ENCODE peak calls at places on chromosome 5, in seven cellular contexts. One of them, this sample, is unnamed.

GRCh38 chr5:36878421-36879088 is 2.0 kb downstream of the NIPBL start:
- DNase-seq in H1: no peak
- DNase-seq in IMR-90: peak
- DNase-seq in mesenchymal stem cell: peak
- DNase-seq in neuronal stem cell: peak
- DNase-seq in trophoblast cell: peak
- DNase-seq in H9: peak
- DNase-seq in this sample: peak

GRCh38 chr5:75707911-75708509 is 9.2 kb downstream of the POC5 start:
- DNase-seq in H9: no peak
- DNase-seq in neuronal stem cell: no peak
- DNase-seq in H1: no peak
- DNase-seq in trophoblast cell: no peak
- DNase-seq in mesenchymal stem cell: no peak
- DNase-seq in IMR-90: peak
- DNase-seq in this sample: no peak

GRCh38 chr5:2269656-2270055 is 386.9 kb upstream of the IRX4 start:
- DNase-seq in H9: no peak
- DNase-seq in trophoblast cell: no peak
- DNase-seq in H1: no peak
- DNase-seq in IMR-90: no peak
- DNase-seq in neuronal stem cell: no peak
- DNase-seq in mesenchymal stem cell: no peak
- DNase-seq in this sample: no peak

GRCh38 chr5:9624196-9624947 is 5.8 kb downstream of the TAS2R1 start:
- DNase-seq in mesenchymal stem cell: peak
- DNase-seq in H9: no peak
- DNase-seq in trophoblast cell: no peak
- DNase-seq in H1: no peak
- DNase-seq in IMR-90: peak
- DNase-seq in neuronal stem cell: no peak
- DNase-seq in this sample: peak

GRCh38 chr5:132481243-132482211 is 9.0 kb downstream of the IRF1 start:
- DNase-seq in IMR-90: no peak
- DNase-seq in neuronal stem cell: no peak
- DNase-seq in H9: no peak
- DNase-seq in H1: no peak
- DNase-seq in trophoblast cell: peak
- DNase-seq in mesenchymal stem cell: no peak
- DNase-seq in this sample: no peak

GRCh38 chr5:172454355-172455086 is at the start of gene SH3PXD2B:
- DNase-seq in H1: no peak
- DNase-seq in H9: peak
- DNase-seq in IMR-90: no peak
- DNase-seq in neuronal stem cell: peak
- DNase-seq in mesenchymal stem cell: peak
- DNase-seq in trophoblast cell: peak
- DNase-seq in this sample: peak

GRCh38 chr5:160089549-160089948 is 29.7 kb downstream of the PWWP2A start:
- DNase-seq in mesenchymal stem cell: no peak
- DNase-seq in trophoblast cell: no peak
- DNase-seq in H9: no peak
- DNase-seq in neuronal stem cell: no peak
- DNase-seq in H1: no peak
- DNase-seq in IMR-90: no peak
- DNase-seq in this sample: no peak

GRCh38 chr5:131096774-131097695 is 68.0 kb downstream of the HINT1 start:
- DNase-seq in mesenchymal stem cell: no peak
- DNase-seq in IMR-90: no peak
- DNase-seq in H1: no peak
- DNase-seq in neuronal stem cell: no peak
- DNase-seq in H9: no peak
- DNase-seq in trophoblast cell: no peak
- DNase-seq in this sample: no peak

GRCh38 chr5:130158036-130158435 is 253.8 kb downstream of the CHSY3 start:
- DNase-seq in mesenchymal stem cell: no peak
- DNase-seq in IMR-90: no peak
- DNase-seq in H1: no peak
- DNase-seq in H9: no peak
- DNase-seq in trophoblast cell: peak
- DNase-seq in neuronal stem cell: no peak
- DNase-seq in this sample: no peak

GRCh38 chr5:78961743-78962142 is 23.4 kb downstream of the ARSB start:
- DNase-seq in H9: no peak
- DNase-seq in neuronal stem cell: no peak
- DNase-seq in H1: no peak
- DNase-seq in mesenchymal stem cell: no peak
- DNase-seq in trophoblast cell: no peak
- DNase-seq in IMR-90: peak
- DNase-seq in this sample: no peak

GRCh38 chr5:105413406-105413990 is 1850.9 kb upstream of the NUDT12 start:
- DNase-seq in trophoblast cell: peak
- DNase-seq in IMR-90: no peak
- DNase-seq in H1: no peak
- DNase-seq in H9: no peak
- DNase-seq in neuronal stem cell: no peak
- DNase-seq in mesenchymal stem cell: no peak
- DNase-seq in this sample: no peak

GRCh38 chr5:54589786-54590185 is 72.2 kb downstream of the SNX18 start:
- DNase-seq in H9: no peak
- DNase-seq in H1: no peak
- DNase-seq in IMR-90: no peak
- DNase-seq in mesenchymal stem cell: no peak
- DNase-seq in trophoblast cell: peak
- DNase-seq in neuronal stem cell: no peak
- DNase-seq in this sample: peak

GRCh38 chr5:16180789-16181082 is 1.1 kb upstream of the MARCHF11 start:
- DNase-seq in mesenchymal stem cell: no peak
- DNase-seq in H1: no peak
- DNase-seq in neuronal stem cell: no peak
- DNase-seq in IMR-90: no peak
- DNase-seq in H9: no peak
- DNase-seq in trophoblast cell: no peak
- DNase-seq in this sample: no peak

GRCh38 chr5:71811779-71812178 is 92.7 kb downstream of the CARTPT start:
- DNase-seq in H9: no peak
- DNase-seq in mesenchymal stem cell: no peak
- DNase-seq in trophoblast cell: no peak
- DNase-seq in H1: no peak
- DNase-seq in neuronal stem cell: no peak
- DNase-seq in IMR-90: no peak
- DNase-seq in this sample: no peak

GRCh38 chr5:173327084-173327947 is 898 bp downstream of the STC2 start:
- DNase-seq in H9: no peak
- DNase-seq in H1: no peak
- DNase-seq in mesenchymal stem cell: peak
- DNase-seq in neuronal stem cell: peak
- DNase-seq in trophoblast cell: peak
- DNase-seq in IMR-90: peak
- DNase-seq in this sample: peak

GRCh38 chr5:10352404-10353240 is 873 bp upstream of the MARCHF6 start:
- DNase-seq in mesenchymal stem cell: peak
- DNase-seq in trophoblast cell: no peak
- DNase-seq in IMR-90: peak
- DNase-seq in H9: no peak
- DNase-seq in neuronal stem cell: no peak
- DNase-seq in H1: no peak
- DNase-seq in this sample: peak

GRCh38 chr5:155332618-155333017 is 319.1 kb downstream of the KIF4B start:
- DNase-seq in neuronal stem cell: no peak
- DNase-seq in IMR-90: no peak
- DNase-seq in mesenchymal stem cell: no peak
- DNase-seq in H1: no peak
- DNase-seq in trophoblast cell: no peak
- DNase-seq in H9: no peak
- DNase-seq in this sample: no peak

GRCh38 chr5:151298063-151298462 is 5.5 kb downstream of the SLC36A3 start:
- DNase-seq in IMR-90: peak
- DNase-seq in trophoblast cell: no peak
- DNase-seq in H1: no peak
- DNase-seq in neuronal stem cell: no peak
- DNase-seq in mesenchymal stem cell: peak
- DNase-seq in H9: peak
- DNase-seq in this sample: peak

GRCh38 chr5:14399054-14399657 is 182.4 kb upstream of the OTULINL start:
- DNase-seq in H1: no peak
- DNase-seq in H9: no peak
- DNase-seq in trophoblast cell: no peak
- DNase-seq in IMR-90: peak
- DNase-seq in neuronal stem cell: no peak
- DNase-seq in mesenchymal stem cell: peak
- DNase-seq in this sample: peak

GRCh38 chr5:95969646-95970358 is 8.2 kb upstream of the ELL2 start:
- DNase-seq in H9: no peak
- DNase-seq in mesenchymal stem cell: peak
- DNase-seq in trophoblast cell: no peak
- DNase-seq in neuronal stem cell: no peak
- DNase-seq in H1: no peak
- DNase-seq in IMR-90: peak
- DNase-seq in this sample: no peak

GRCh38 chr5:176736271-176736965 is 73.9 kb upstream of the UNC5A start:
- DNase-seq in neuronal stem cell: no peak
- DNase-seq in trophoblast cell: no peak
- DNase-seq in IMR-90: no peak
- DNase-seq in H1: no peak
- DNase-seq in mesenchymal stem cell: no peak
- DNase-seq in H9: peak
- DNase-seq in this sample: no peak

GRCh38 chr5:179697993-179698934 is 503 bp upstream of the CANX start:
- DNase-seq in mesenchymal stem cell: peak
- DNase-seq in H9: peak
- DNase-seq in H1: peak
- DNase-seq in trophoblast cell: peak
- DNase-seq in IMR-90: peak
- DNase-seq in neuronal stem cell: peak
- DNase-seq in this sample: peak

GRCh38 chr5:71895546-71895945 is 176.5 kb downstream of the CARTPT start:
- DNase-seq in mesenchymal stem cell: no peak
- DNase-seq in trophoblast cell: no peak
- DNase-seq in IMR-90: no peak
- DNase-seq in H9: no peak
- DNase-seq in neuronal stem cell: no peak
- DNase-seq in H1: no peak
- DNase-seq in this sample: no peak

GRCh38 chr5:6455571-6456200 is 7.0 kb downstream of the UBE2QL1 start:
- DNase-seq in IMR-90: no peak
- DNase-seq in trophoblast cell: no peak
- DNase-seq in neuronal stem cell: no peak
- DNase-seq in mesenchymal stem cell: no peak
- DNase-seq in H9: no peak
- DNase-seq in H1: no peak
- DNase-seq in this sample: no peak
- H3K23ac ChIP-seq in IMR-90: no peak
- H3K23ac ChIP-seq in trophoblast cell: no peak
- H3K23ac ChIP-seq in neuronal stem cell: no peak
- H3K23ac ChIP-seq in mesenchymal stem cell: no peak
- H3K23ac ChIP-seq in H9: no peak
- H3K23ac ChIP-seq in H1: no peak
- H3K23ac ChIP-seq in this sample: no peak

GRCh38 chr5:152683205-152683604 is 278.1 kb upstream of the NMUR2 start:
- DNase-seq in trophoblast cell: no peak
- DNase-seq in IMR-90: no peak
- DNase-seq in mesenchymal stem cell: no peak
- DNase-seq in neuronal stem cell: no peak
- DNase-seq in H1: no peak
- DNase-seq in H9: no peak
- DNase-seq in this sample: no peak

GRCh38 chr5:152689275-152689711 is 284.2 kb upstream of the NMUR2 start:
- DNase-seq in IMR-90: no peak
- DNase-seq in trophoblast cell: no peak
- DNase-seq in neuronal stem cell: no peak
- DNase-seq in mesenchymal stem cell: no peak
- DNase-seq in H1: no peak
- DNase-seq in H9: peak
- DNase-seq in this sample: no peak

GRCh38 chr5:152688561-152689274 is 283.6 kb upstream of the NMUR2 start:
- DNase-seq in IMR-90: peak
- DNase-seq in neuronal stem cell: no peak
- DNase-seq in H9: no peak
- DNase-seq in H1: no peak
- DNase-seq in mesenchymal stem cell: peak
- DNase-seq in trophoblast cell: peak
- DNase-seq in this sample: peak

DNA sequence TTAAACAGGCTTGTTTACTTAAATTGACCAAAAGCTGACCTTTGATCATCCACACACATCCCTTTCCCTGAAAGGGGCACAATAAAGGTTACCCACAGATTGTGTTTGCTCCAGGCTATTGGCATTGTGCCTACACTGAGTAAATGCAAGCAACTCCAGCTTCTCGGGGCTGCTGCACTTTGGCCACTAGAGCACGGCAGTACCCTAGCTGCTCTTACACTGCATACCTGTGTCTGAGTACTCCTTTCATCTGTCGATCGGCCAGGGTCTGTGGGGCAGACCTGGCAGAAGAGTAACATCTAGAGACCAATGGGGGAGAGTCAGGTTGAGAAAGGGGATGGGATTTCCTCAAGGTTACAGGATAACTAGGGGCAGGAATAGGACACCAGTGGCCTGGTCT is 281.9 kb upstream of the NMUR2 start:
- DNase-seq in neuronal stem cell: no peak
- DNase-seq in IMR-90: no peak
- DNase-seq in mesenchymal stem cell: no peak
- DNase-seq in trophoblast cell: no peak
- DNase-seq in H1: no peak
- DNase-seq in H9: peak
- DNase-seq in this sample: peak
- H3K23ac ChIP-seq in neuronal stem cell: no peak
- H3K23ac ChIP-seq in IMR-90: no peak
- H3K23ac ChIP-seq in mesenchymal stem cell: no peak
- H3K23ac ChIP-seq in trophoblast cell: no peak
- H3K23ac ChIP-seq in H1: no peak
- H3K23ac ChIP-seq in H9: no peak
- H3K23ac ChIP-seq in this sample: no peak

GRCh38 chr5:146644811-146645210 is 128.8 kb upstream of the GPR151 start:
- DNase-seq in mesenchymal stem cell: no peak
- DNase-seq in H9: no peak
- DNase-seq in H1: no peak
- DNase-seq in trophoblast cell: no peak
- DNase-seq in IMR-90: no peak
- DNase-seq in neuronal stem cell: no peak
- DNase-seq in this sample: no peak
- H3K23ac ChIP-seq in mesenchymal stem cell: no peak
- H3K23ac ChIP-seq in H9: no peak
- H3K23ac ChIP-seq in H1: no peak
- H3K23ac ChIP-seq in trophoblast cell: no peak
- H3K23ac ChIP-seq in IMR-90: no peak
- H3K23ac ChIP-seq in neuronal stem cell: no peak
- H3K23ac ChIP-seq in this sample: no peak

DNA sequence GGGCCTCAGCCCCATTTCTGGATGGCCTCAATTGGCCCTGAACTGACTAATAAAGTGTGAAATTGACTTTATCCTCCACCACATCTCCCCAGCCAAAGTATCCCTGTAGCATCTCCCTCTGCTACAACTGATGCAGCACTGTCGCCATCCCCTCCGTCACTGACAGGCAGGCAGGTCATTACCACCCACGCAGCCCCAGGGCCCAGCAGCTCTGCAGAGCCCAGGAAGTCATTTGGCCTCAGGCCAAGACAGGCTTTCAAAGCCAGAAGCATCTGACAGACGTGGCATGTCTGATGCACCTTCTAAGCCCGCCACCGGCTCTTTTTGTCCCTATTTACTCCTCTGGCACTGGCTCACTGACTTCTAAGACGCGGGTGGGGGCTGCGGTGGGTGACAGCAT is 65.3 kb downstream of the ARHGEF37 start:
- DNase-seq in mesenchymal stem cell: no peak
- DNase-seq in H1: no peak
- DNase-seq in trophoblast cell: peak
- DNase-seq in IMR-90: peak
- DNase-seq in H9: no peak
- DNase-seq in neuronal stem cell: no peak
- DNase-seq in this sample: no peak
- H3K23ac ChIP-seq in mesenchymal stem cell: no peak
- H3K23ac ChIP-seq in H1: no peak
- H3K23ac ChIP-seq in trophoblast cell: no peak
- H3K23ac ChIP-seq in IMR-90: no peak
- H3K23ac ChIP-seq in H9: no peak
- H3K23ac ChIP-seq in neuronal stem cell: no peak
- H3K23ac ChIP-seq in this sample: no peak